ENCODE peak calls at places on chromosomes 11 and 22, in eight cellular contexts. A, U, L, X, T, V, D and J are unnamed samples.

GRCh38 chr11:132177106-132177505 is 806.7 kb downstream of the NTM start:
- DNase-seq in X (no peak), V (peak; percentile 39), D (no peak), L (peak; percentile 19), U (no peak), T (no peak), A (no peak), J (no peak)

GRCh38 chr11:102446606-102447005 is 6.0 kb downstream of the TMEM123 start:
- DNase-seq in L (no peak), D (no peak), U (no peak), A (no peak), T (no peak), X (no peak), V (no peak), J (no peak)

GRCh38 chr11:66886671-66887221 is 29.9 kb downstream of the LRFN4 start:
- DNase-seq in T (no peak), D (no peak), A (no peak), V (peak; percentile 53), U (no peak), X (no peak), L (no peak), J (peak; percentile 54)

GRCh38 chr11:133681901-133682300 is 149.6 kb upstream of the OPCML start:
- DNase-seq in V (peak; percentile 35), A (no peak), T (no peak), D (peak; percentile 86), L (no peak), U (no peak), X (peak; percentile 38), J (peak; percentile 56)

GRCh38 chr11:12232819-12233601 is 122.6 kb downstream of the MICAL2 start:
- DNase-seq in D (no peak), A (peak; percentile 56), L (peak; percentile 93), T (no peak), X (no peak), U (no peak), V (no peak), J (no peak)

GRCh38 chr22:44411226-44412135 is 86.6 kb downstream of the RTL6 start:
- DNase-seq in L (no peak), V (no peak), A (no peak), X (no peak), T (no peak), D (no peak), U (no peak), J (peak; percentile 55)

GRCh38 chr11:34345012-34345804 is 12.6 kb downstream of the ABTB2 start:
- DNase-seq in X (no peak), D (no peak), T (no peak), A (no peak), U (peak; percentile 66), V (no peak), L (peak; percentile 92), J (no peak)

GRCh38 chr11:82858556-82859091 is 41.6 kb downstream of the PRCP start:
- DNase-seq in L (no peak), U (no peak), T (no peak), X (no peak), D (no peak), V (no peak), A (peak; percentile 3), J (no peak)